ENCODE peak calls at places on chromosomes 16 and 17, in nine cellular contexts. E is stomach, F is kidney epithelial cell, Q is uterus, W is HCT116, T is thoracic aorta, S is ovary, J is adrenal gland, X is GM23338. V is an unnamed sample.

GRCh38 chr16:13492046-13492445 is 427.9 kb upstream of the ERCC4 start:
- DNase-seq in S (no peak), W (no peak), E (no peak), Q (no peak), F (no peak), T (no peak), J (no peak), X (no peak), V (no peak)

GRCh38 chr16:86884256-86884655 is 305.9 kb downstream of the FOXL1 start:
- DNase-seq in X (peak; percentile 19), E (no peak), J (no peak), F (no peak), W (no peak), S (no peak), Q (no peak), T (no peak), V (no peak)

GRCh38 chr16:12259258-12259657 is 282.7 kb downstream of the SNX29 start:
- DNase-seq in Q (no peak), S (no peak), E (no peak), T (no peak), F (no peak), X (no peak), W (no peak), J (no peak), V (no peak)

GRCh38 chr17:61815863-61816523 is 47.3 kb downstream of the BRIP1 start:
- DNase-seq in S (no peak), E (no peak), J (no peak), F (no peak), W (no peak), Q (no peak), T (no peak), X (peak; percentile 10), V (no peak)

GRCh38 chr17:8954339-8954738 is 11.2 kb downstream of the PIK3R5 start:
- DNase-seq in J (peak; percentile 48), T (no peak), X (peak; percentile 61), E (peak; percentile 50), W (no peak), Q (peak; percentile 24), S (no peak), F (no peak), V (no peak)

GRCh38 chr17:73357981-73358380 is 46.2 kb upstream of the CDC42EP4 start:
- DNase-seq in S (no peak), F (no peak), Q (no peak), X (no peak), T (no peak), W (no peak), E (no peak), J (no peak), V (no peak)

GRCh38 chr17:32917842-32918241 is 10.1 kb upstream of the TMEM98 start:
- DNase-seq in F (no peak), X (peak; percentile 55), Q (no peak), W (no peak), T (no peak), E (no peak), S (no peak), J (no peak), V (no peak)

GRCh38 chr16:20906225-20906870 is 5.8 kb downstream of the LYRM1 start:
- DNase-seq in Q (peak; percentile 54), E (no peak), T (no peak), F (no peak), S (peak; percentile 31), W (no peak), J (no peak), X (no peak), V (no peak)

GRCh38 chr17:80970044-80970761 is 21.4 kb upstream of the CHMP6 start:
- DNase-seq in W (no peak), Q (peak; percentile 63), E (peak; percentile 39), X (no peak), S (no peak), T (no peak), J (no peak), F (no peak), V (peak; percentile 66)

GRCh38 chr16:70254095-70254964 is 2.6 kb upstream of the EXOSC6 start:
- DNase-seq in J (no peak), Q (no peak), F (no peak), X (peak; percentile 13), S (no peak), T (no peak), E (no peak), W (no peak), V (no peak)

GRCh38 chr16:70253291-70254094 is 1.8 kb upstream of the EXOSC6 start:
- DNase-seq in T (no peak), J (peak; percentile 42), S (no peak), E (no peak), W (peak; percentile 28), F (no peak), X (peak; percentile 86), Q (no peak), V (no peak)

GRCh38 chr16:70250748-70251650 is 741 bp downstream of the EXOSC6 start:
- DNase-seq in W (no peak), T (no peak), X (peak; percentile 62), E (peak; percentile 52), J (peak; percentile 76), F (no peak), Q (no peak), S (no peak), V (no peak)

GRCh38 chr16:70251651-70252354 is at the start of gene EXOSC6:
- DNase-seq in J (peak; percentile 91), Q (peak; percentile 85), E (peak; percentile 92), F (peak; percentile 58), W (peak; percentile 87), X (peak; percentile 97), S (peak; percentile 87), T (peak; percentile 79), V (peak; percentile 59)

DNA sequence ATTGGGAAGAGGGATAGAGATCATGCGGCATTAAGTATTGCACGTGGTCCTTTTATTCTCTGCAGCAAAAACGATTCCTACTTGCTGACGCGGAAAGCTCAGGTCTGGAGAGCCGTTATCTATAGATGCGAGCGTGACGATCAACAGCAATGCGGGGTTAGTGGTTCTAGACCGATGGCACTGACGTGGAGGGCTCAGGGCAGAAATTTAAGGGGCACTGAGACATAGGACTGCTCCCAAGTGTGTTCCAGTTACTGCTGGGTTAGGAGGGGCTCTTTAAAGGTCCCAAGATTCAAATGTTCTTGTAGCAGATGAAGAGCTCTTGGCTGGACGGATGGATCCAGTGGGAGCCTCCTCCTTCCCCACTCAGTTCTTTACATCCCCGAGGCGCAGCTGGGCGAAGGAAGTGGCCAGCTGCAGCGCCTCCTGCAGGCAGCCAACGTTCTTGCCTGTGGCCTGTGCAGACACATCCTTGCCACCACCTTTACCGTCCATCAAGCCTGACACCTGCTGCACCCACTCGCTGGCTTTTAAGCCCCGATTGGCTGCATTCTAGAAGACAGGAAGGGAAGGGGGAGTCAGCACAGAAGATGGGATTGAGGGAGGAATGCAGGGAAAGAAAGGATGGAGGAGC is 732 bp upstream of the EXOSC6 start:
- DNase-seq in X (peak; percentile 79), S (no peak), E (no peak), W (no peak), J (no peak), F (no peak), Q (no peak), T (no peak), V (no peak)
- TF ChIP-seq CTCF in X (peak; percentile 79), S (no peak), E (no peak), W (peak; percentile 75), J (no peak), F (peak; percentile 60), Q (no peak), T (no peak), V (peak; percentile 39)

GRCh38 chr17:40529991-40530390 is 28.6 kb upstream of the TNS4 start:
- DNase-seq in W (no peak), F (no peak), J (no peak), T (no peak), E (no peak), S (no peak), Q (peak; percentile 2), X (no peak), V (no peak)

GRCh38 chr17:40524243-40524965 is 23.0 kb upstream of the TNS4 start:
- DNase-seq in J (no peak), T (no peak), E (no peak), S (no peak), X (no peak), Q (no peak), F (no peak), W (no peak), V (no peak)

GRCh38 chr17:40528692-40529417 is 27.4 kb upstream of the TNS4 start:
- DNase-seq in J (no peak), F (no peak), W (no peak), Q (no peak), E (no peak), X (no peak), S (no peak), T (no peak), V (no peak)

GRCh38 chr17:40525294-40525693 is 23.9 kb upstream of the TNS4 start:
- DNase-seq in W (no peak), F (no peak), E (no peak), Q (no peak), J (no peak), T (no peak), X (no peak), S (no peak), V (no peak)

DNA sequence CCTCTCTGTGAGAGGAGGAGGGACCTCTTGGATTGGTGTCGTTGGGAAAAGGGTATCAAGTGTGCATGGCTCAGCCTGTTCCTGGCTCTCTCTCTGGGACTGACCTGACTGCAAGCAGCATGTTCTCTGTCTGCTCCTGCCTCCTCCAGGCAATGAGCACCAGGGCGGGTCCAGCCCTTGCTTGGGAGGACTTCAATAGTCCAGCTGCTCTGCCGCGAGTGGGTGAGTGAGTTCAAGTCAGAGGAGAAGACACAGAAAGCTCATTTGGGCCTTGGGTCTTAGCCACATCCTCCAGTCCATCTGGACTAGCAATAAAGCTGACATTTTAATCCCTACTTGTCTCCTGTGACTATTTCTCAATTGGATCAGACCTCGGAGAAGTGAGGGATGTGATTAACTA is 25.2 kb upstream of the TNS4 start:
- DNase-seq in J (no peak), T (no peak), F (no peak), X (no peak), S (no peak), Q (peak; percentile 62), W (no peak), E (no peak), V (no peak)
- TF ChIP-seq CTCF in J (no peak), T (no peak), F (no peak), X (no peak), S (no peak), Q (no peak), W (no peak), E (no peak), V (no peak)

GRCh38 chr17:31521632-31522283 is 130.3 kb downstream of the RAB11FIP4 start:
- DNase-seq in Q (no peak), W (no peak), S (no peak), X (no peak), E (no peak), F (no peak), J (no peak), T (no peak), V (no peak)
- TF ChIP-seq CTCF in Q (no peak), W (no peak), S (no peak), X (no peak), E (no peak), F (no peak), J (no peak), T (no peak), V (no peak)

DNA sequence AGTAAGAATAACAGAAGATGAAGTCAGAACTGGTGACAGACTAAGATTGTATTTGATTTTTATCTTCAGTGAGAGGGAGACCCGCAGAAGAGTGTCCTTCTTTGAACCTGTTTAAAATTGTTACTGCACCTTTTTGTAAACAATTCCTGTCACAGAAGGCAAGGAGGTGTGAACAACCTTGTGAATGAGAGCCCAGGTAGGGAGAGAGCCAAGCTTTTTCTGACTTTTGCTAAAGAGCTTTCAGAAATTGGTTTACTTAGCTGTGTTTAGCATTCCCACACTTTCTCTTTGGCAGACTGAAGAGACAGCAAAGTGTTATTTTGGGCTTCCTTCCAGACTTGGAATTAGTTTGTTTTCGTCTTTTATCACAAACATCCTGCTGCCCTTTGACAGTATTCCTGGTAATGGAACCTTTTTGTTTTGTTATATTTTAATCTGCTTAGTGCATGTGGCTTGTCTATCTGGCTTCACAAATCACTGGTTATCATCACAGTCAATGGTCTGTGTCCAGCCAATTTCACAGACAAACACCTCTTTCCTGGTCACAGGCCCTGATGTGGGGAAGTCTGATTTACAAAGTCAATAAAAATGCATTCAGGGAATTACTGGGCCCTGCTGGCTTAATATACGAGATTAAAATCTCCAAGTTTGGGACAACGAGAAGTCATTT is 85.7 kb upstream of the HS3ST2 start:
- DNase-seq in T (no peak), X (no peak), S (no peak), J (no peak), E (no peak), Q (no peak), F (no peak), W (no peak), V (no peak)
- TF ChIP-seq CTCF in T (no peak), X (no peak), S (no peak), J (no peak), E (no peak), Q (no peak), F (no peak), W (no peak), V (no peak)

V was measured in D721Med.